ENCODE peak calls at places on chromosomes 6 and 20, in nine cellular contexts. P is stimulated activated CD8-positive, alpha-beta memory T cell treated with anti-CD3 and anti-CD28 coated beads, Interleukin-7, amount 100 ng/mL, for 4 hours; I is H7; B is LHCN-M2; L is neural crest cell; Z is activated CD4-positive, alpha-beta T cell treated with anti-CD3 and anti-CD28 coated beads for 24 hours; U is anterior cingulate cortex; F is small intestine; A is NCI-H524. Q is an unnamed sample.

GRCh38 chr6:101397199-101397598 is 3.7 kb downstream of the GRIK2 start:
- DNase-seq in P (no peak), I (peak), B (peak), L (no peak), Z (no peak), U (no peak), F (no peak), A (peak), Q (no peak)

GRCh38 chr20:63886054-63886419 is 8.9 kb upstream of the DNAJC5 start:
- DNase-seq in P (no peak), I (no peak), B (no peak), L (no peak), Z (no peak), U (no peak), F (no peak), A (no peak), Q (no peak)

GRCh38 chr6:159754959-159755914 is 6.6 kb upstream of the ACAT2 start:
- DNase-seq in P (no peak), I (no peak), B (peak), L (no peak), Z (no peak), U (peak), F (no peak), A (no peak), Q (no peak)

GRCh38 chr6:10759312-10759839 is 11.8 kb downstream of the TMEM14B start:
- DNase-seq in P (no peak), I (peak), B (peak), L (no peak), Z (no peak), U (no peak), F (peak), A (peak), Q (no peak)

GRCh38 chr20:36277546-36277945 is 28.6 kb upstream of the DLGAP4 start:
- DNase-seq in P (no peak), I (peak), B (no peak), L (no peak), Z (no peak), U (no peak), F (no peak), A (no peak), Q (no peak)

GRCh38 chr6:11921017-11921438 is 91.1 kb upstream of the HIVEP1 start:
- DNase-seq in P (no peak), I (peak), B (peak), L (no peak), Z (no peak), U (no peak), F (peak), A (no peak), Q (peak)

GRCh38 chr6:137571854-137572253 is 77.7 kb upstream of the OLIG3 start:
- DNase-seq in P (peak), I (no peak), B (peak), L (peak), Z (peak), U (no peak), F (peak), A (peak), Q (peak)

GRCh38 chr20:38084425-38084951 is 50.9 kb downstream of the RPRD1B start:
- DNase-seq in P (no peak), I (no peak), B (peak), L (no peak), Z (no peak), U (no peak), F (no peak), A (no peak), Q (no peak)

GRCh38 chr6:154909821-154910220 is 85.3 kb upstream of the TIAM2 start:
- DNase-seq in P (no peak), I (peak), B (no peak), L (peak), Z (no peak), U (no peak), F (no peak), A (peak), Q (no peak)

GRCh38 chr20:58086763-58087566 is 141.5 kb downstream of the ANKRD60 start:
- DNase-seq in P (no peak), I (peak), B (peak), L (peak), Z (no peak), U (peak), F (peak), A (peak), Q (peak)

GRCh38 chr20:61795669-61796630 is 269.7 kb downstream of the TAF4 start:
- DNase-seq in P (no peak), I (no peak), B (no peak), L (no peak), Z (no peak), U (no peak), F (no peak), A (no peak), Q (no peak)

GRCh38 chr20:22723659-22724058 is 139.3 kb upstream of the FOXA2 start:
- DNase-seq in P (no peak), I (no peak), B (no peak), L (no peak), Z (no peak), U (no peak), F (no peak), A (no peak), Q (no peak)

Q was measured in H9.